ENCODE peak calls at places on chromosomes 13 and 19, in eight cellular contexts. X is uterus; P is lower leg skin; K is spleen; F is psoas muscle; A is activated CD8-positive, alpha-beta T cell treated with anti-CD3 and anti-CD28 coated beads for 36 hours; O is dorsolateral prefrontal cortex; I is GM23338. Q is an unnamed sample.

GRCh38 chr19:34667349-34668076 is 9.4 kb downstream of the SCGB2B2 start:
- DNase-seq in O (no peak), X (no peak), I (peak; percentile 28), K (no peak), F (no peak), A (no peak), P (no peak), Q (no peak)

GRCh38 chr13:31213681-31214289 is 14.0 kb downstream of the B3GLCT start:
- DNase-seq in K (no peak), I (no peak), O (no peak), A (no peak), P (no peak), F (no peak), X (no peak), Q (no peak)

GRCh38 chr19:43624933-43625332 is 5.5 kb upstream of the ZNF428 start:
- DNase-seq in I (peak; percentile 97), F (peak; percentile 68), X (no peak), K (peak; percentile 92), A (peak; percentile 97), O (peak; percentile 59), P (peak; percentile 69), Q (peak; percentile 66)

GRCh38 chr13:29429496-29429895 is 166.0 kb downstream of the SLC7A1 start:
- DNase-seq in F (no peak), X (no peak), O (no peak), A (no peak), I (no peak), P (no peak), K (no peak), Q (no peak)

GRCh38 chr13:112624602-112625430 is 36.9 kb upstream of the TUBGCP3 start:
- DNase-seq in O (no peak), P (no peak), X (no peak), A (no peak), F (no peak), I (no peak), K (peak; percentile 59), Q (no peak)

GRCh38 chr13:110616103-110617101 is 1.1 kb downstream of the NAXD start:
- DNase-seq in P (peak; percentile 21), I (peak; percentile 51), X (no peak), O (peak; percentile 72), K (peak; percentile 86), F (peak; percentile 72), A (peak; percentile 73), Q (no peak)

GRCh38 chr19:42396248-42396541 is 6.1 kb upstream of the CNFN start:
- DNase-seq in F (no peak), A (no peak), O (no peak), I (peak; percentile 74), X (no peak), K (no peak), P (no peak), Q (no peak)

GRCh38 chr13:103403148-103403740 is 337.0 kb upstream of the SLC10A2 start:
- DNase-seq in A (no peak), O (no peak), F (no peak), K (no peak), P (no peak), I (no peak), X (no peak), Q (no peak)

GRCh38 chr13:111270765-111271164 is 49.7 kb upstream of the TEX29 start:
- DNase-seq in X (no peak), F (no peak), A (no peak), P (no peak), O (no peak), I (no peak), K (no peak), Q (no peak)

GRCh38 chr19:11444059-11444458 is 8.6 kb downstream of the PRKCSH start:
- DNase-seq in O (no peak), A (no peak), P (no peak), K (no peak), X (no peak), F (no peak), I (no peak), Q (no peak)

GRCh38 chr13:47610687-47611086 is 390.4 kb downstream of the SUCLA2 start:
- DNase-seq in K (no peak), I (no peak), O (no peak), A (no peak), X (no peak), P (no peak), F (no peak), Q (no peak)

GRCh38 chr13:50094615-50095293 is 79.5 kb downstream of the KCNRG start:
- DNase-seq in K (no peak), F (no peak), X (no peak), P (no peak), A (no peak), O (no peak), I (no peak), Q (no peak)

GRCh38 chr19:42229855-42230331 is 9.8 kb downstream of the ZNF526 start:
- DNase-seq in P (no peak), I (no peak), X (no peak), F (no peak), O (no peak), K (no peak), A (no peak), Q (no peak)

DNA sequence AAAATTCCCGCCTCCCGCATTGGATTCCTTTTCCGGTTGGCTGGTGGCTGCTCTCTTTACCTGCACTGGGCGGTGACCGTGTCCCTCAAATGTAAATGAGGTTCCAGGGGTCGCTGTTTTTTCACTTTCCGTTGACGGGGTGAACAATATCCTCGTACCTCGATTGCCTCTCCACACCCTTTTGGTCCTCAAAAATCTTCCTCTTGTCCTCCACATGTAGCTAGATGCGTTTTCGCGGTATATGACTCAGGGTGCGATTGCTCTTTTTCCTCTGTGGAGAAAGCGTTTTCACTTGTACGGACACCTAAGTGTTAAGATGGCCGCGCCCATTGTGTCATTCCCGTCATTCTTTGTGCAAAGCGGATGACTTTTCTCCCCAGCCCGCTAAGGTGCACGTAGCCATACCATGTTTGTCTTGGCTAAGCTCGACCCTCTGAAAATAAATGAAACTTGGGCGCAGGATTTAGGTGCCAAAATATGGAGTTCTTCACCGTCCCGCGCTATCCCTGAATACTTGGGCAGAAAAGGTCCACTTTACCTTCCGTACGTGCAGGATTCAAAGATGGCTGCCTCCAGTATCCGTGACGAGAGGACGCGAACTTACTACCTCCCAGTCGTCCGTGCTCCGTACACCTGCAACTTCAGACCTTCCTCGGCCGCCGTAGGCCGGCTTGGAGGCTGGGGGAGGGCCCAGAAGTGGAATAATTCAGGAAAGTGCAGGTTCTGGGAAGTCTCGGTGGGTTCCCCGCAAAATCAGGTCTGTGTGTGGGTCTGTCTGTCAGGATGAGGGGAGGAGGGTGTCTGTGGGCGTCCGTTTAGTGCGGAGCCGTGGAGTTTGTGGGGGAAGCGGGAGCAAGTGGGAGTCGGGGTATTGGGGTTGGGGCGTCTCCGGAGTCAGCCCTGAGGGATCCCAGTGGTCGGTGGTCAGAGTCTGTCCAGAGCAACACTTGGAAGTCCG is at the start of gene ZNF613:
- DNase-seq in O (peak; percentile 91), A (peak; percentile 90), F (peak; percentile 91), K (peak; percentile 95), P (peak; percentile 86), X (peak; percentile 88), I (peak; percentile 99), Q (peak; percentile 76)
- TF ChIP-seq CTCF in O (peak; percentile 33), A (no peak), F (peak; percentile 23), K (peak; percentile 16), P (no peak), X (peak; percentile 11), I (peak; percentile 24), Q (peak; percentile 24)

DNA sequence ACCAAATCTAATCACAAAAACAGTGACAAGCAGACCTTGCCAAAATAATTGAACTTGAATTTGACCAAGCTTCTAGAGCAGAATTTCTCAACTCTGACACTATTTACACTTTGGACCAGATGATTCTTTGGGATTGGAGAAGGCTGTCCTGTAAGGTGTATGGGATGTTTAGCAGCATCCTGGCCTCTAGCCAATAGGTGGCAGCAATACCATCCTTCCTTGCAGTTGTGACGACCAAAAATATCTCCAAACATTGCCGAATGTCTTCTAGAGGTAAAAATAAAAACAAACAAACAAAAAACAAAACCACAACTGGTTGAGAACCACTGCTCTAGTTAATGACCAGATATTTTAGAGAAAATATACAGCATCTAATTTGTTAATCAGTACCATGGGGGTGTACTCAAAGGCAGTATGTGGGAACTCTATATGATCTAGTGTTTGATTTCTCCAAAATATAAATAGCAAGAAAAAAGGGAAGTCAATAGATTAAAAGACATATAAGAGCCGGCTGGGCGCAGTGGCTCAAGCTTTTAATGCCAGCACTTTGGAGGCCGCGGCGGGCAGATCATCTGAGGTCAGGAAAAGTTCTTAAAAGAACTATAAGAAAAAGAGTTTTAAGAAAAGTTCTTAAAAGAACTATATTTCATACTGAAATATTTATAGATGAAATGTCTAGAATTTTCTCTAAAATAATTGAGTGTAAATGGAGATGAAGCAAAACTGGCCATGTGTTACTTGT is 60.9 kb upstream of the ZNF527 start:
- DNase-seq in F (no peak), A (peak; percentile 41), P (no peak), I (peak; percentile 64), K (no peak), X (no peak), O (no peak), Q (no peak)
- TF ChIP-seq CTCF in F (no peak), A (peak; percentile 60), P (no peak), I (peak; percentile 77), K (peak; percentile 28), X (no peak), O (no peak), Q (peak; percentile 51)

DNA sequence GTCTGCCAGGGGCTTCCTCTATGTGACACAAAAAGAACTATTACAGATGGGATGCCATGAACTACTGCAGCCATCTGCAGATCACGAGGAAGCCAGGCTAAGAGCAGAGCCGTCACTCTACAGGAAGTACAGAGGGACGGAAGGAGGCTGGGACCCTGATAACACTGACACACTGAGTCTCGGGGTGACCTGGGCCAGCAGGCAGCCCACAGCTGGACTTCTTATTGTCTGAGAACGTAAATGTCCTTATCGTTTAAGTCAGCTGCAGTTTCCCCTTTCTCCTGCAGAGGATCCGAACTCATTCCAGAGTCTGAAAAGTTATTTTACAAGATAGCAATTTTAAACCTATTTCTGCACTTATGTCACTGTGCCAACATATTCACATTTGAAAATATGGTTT is 20.7 kb downstream of the PARP4 start:
- DNase-seq in I (no peak), F (no peak), O (no peak), X (no peak), P (no peak), K (no peak), A (no peak), Q (no peak)
- TF ChIP-seq CTCF in I (no peak), F (no peak), O (no peak), X (no peak), P (no peak), K (no peak), A (no peak), Q (no peak)

GRCh38 chr19:4723465-4724251 is at the start of gene DPP9:
- DNase-seq in I (peak; percentile 98), F (peak; percentile 99), K (peak; percentile 97), A (peak; percentile 98), X (peak; percentile 96), P (peak; percentile 98), O (peak; percentile 97), Q (peak; percentile 91)
- TF ChIP-seq CTCF in I (peak; percentile 12), F (peak; percentile 17), K (peak; percentile 54), A (no peak), X (peak; percentile 43), P (no peak), O (peak; percentile 25), Q (no peak)

Q was measured in natural killer cell.